ENCODE peak calls at places on chromosomes 2 and 18, in six cellular contexts. K is IMR-90, W is neuronal stem cell, Q is mesendoderm, Z is H1, J is trophoblast cell. M is an unnamed sample.

GRCh38 chr2:216878072-216878471 is 18.2 kb upstream of the TNP1 start:
- DNase-seq in K (no peak), W (no peak), Q (no peak), Z (no peak), J (no peak), M (no peak)

GRCh38 chr2:46700435-46700834 is 215.2 kb downstream of the MCFD2 start:
- DNase-seq in K (no peak), W (no peak), Q (no peak), Z (no peak), J (no peak), M (no peak)

GRCh38 chr2:204072443-204073324 is 136.1 kb downstream of the ICOS start:
- DNase-seq in K (no peak), W (peak), Q (peak), Z (peak), J (no peak), M (peak)

GRCh38 chr2:155690785-155691184 is 641.7 kb downstream of the NR4A2 start:
- DNase-seq in K (no peak), W (no peak), Q (no peak), Z (no peak), J (no peak), M (no peak)

GRCh38 chr2:189082576-189082975 is 97.0 kb downstream of the COL5A2 start:
- DNase-seq in K (peak), W (no peak), Q (no peak), Z (no peak), J (no peak), M (peak)

GRCh38 chr2:114192362-114192761 is 250.1 kb upstream of the DPP10 start:
- DNase-seq in K (peak), W (no peak), Q (peak), Z (no peak), J (peak), M (no peak)

GRCh38 chr2:88642278-88642677 is 15.0 kb upstream of the EIF2AK3 start:
- DNase-seq in K (peak), W (no peak), Q (no peak), Z (no peak), J (no peak), M (no peak)

GRCh38 chr18:33937270-33937816 is 287.4 kb downstream of the NOL4 start:
- DNase-seq in K (no peak), W (no peak), Q (no peak), Z (no peak), J (no peak), M (no peak)

GRCh38 chr18:23568739-23569138 is 17.6 kb downstream of the NPC1 start:
- DNase-seq in K (no peak), W (no peak), Q (no peak), Z (no peak), J (no peak), M (no peak)

GRCh38 chr18:56873441-56874140 is 222.4 kb downstream of the WDR7 start:
- DNase-seq in K (no peak), W (peak), Q (peak), Z (peak), J (no peak), M (no peak)

GRCh38 chr2:233119806-233120205 is 59.7 kb downstream of the INPP5D start:
- DNase-seq in K (no peak), W (no peak), Q (no peak), Z (no peak), J (no peak), M (no peak)

GRCh38 chr2:18740428-18740827 is 151.1 kb upstream of the NT5C1B start:
- DNase-seq in K (peak), W (no peak), Q (no peak), Z (no peak), J (peak), M (peak)

GRCh38 chr18:58578321-58578720 is 50.6 kb downstream of the ALPK2 start:
- DNase-seq in K (peak), W (no peak), Q (no peak), Z (no peak), J (no peak), M (no peak)

GRCh38 chr2:138948070-138948539 is 167.9 kb upstream of the NXPH2 start:
- DNase-seq in K (peak), W (no peak), Q (peak), Z (no peak), J (no peak), M (peak)

GRCh38 chr2:60964651-60965513 is 52.6 kb upstream of the PEX13 start:
- DNase-seq in K (no peak), W (no peak), Q (no peak), Z (no peak), J (no peak), M (no peak)

GRCh38 chr2:140998577-140998976 is 1132.2 kb downstream of the LRP1B start:
- DNase-seq in K (peak), W (no peak), Q (no peak), Z (no peak), J (no peak), M (no peak)

GRCh38 chr18:9934274-9934673 is 20.5 kb downstream of the VAPA start:
- DNase-seq in K (no peak), W (no peak), Q (no peak), Z (no peak), J (no peak), M (no peak)

GRCh38 chr18:7329036-7329435 is 98.1 kb downstream of the LRRC30 start:
- DNase-seq in K (no peak), W (no peak), Q (peak), Z (no peak), J (no peak), M (no peak)

GRCh38 chr2:224884188-224884587 is 158.1 kb downstream of the DOCK10 start:
- DNase-seq in K (peak), W (no peak), Q (no peak), Z (no peak), J (no peak), M (peak)

GRCh38 chr2:27051902-27052645 is 606 bp downstream of the AGBL5 start:
- DNase-seq in K (no peak), W (no peak), Q (peak), Z (no peak), J (no peak), M (peak)

GRCh38 chr18:55323051-55323994 is 264.7 kb downstream of the TCF4 start:
- DNase-seq in K (peak), W (no peak), Q (peak), Z (no peak), J (no peak), M (peak)

GRCh38 chr2:203688798-203689197 is 17.6 kb upstream of the CD28 start:
- DNase-seq in K (peak), W (no peak), Q (peak), Z (no peak), J (no peak), M (peak)

GRCh38 chr2:228698963-228699362 is 517.5 kb upstream of the SPHKAP start:
- DNase-seq in K (no peak), W (no peak), Q (no peak), Z (no peak), J (no peak), M (peak)

GRCh38 chr2:23563673-23564617 is 179.0 kb downstream of the KLHL29 start:
- DNase-seq in K (peak), W (no peak), Q (no peak), Z (no peak), J (peak), M (peak)

GRCh38 chr2:238486123-238486848 is 59.6 kb downstream of the ASB1 start:
- DNase-seq in K (no peak), W (no peak), Q (no peak), Z (no peak), J (no peak), M (no peak)

GRCh38 chr2:65728477-65729180 is 296.2 kb upstream of the SPRED2 start:
- DNase-seq in K (no peak), W (no peak), Q (no peak), Z (no peak), J (no peak), M (no peak)

GRCh38 chr18:30687501-30687900 is 355.0 kb downstream of the DSC3 start:
- DNase-seq in K (no peak), W (no peak), Q (no peak), Z (no peak), J (no peak), M (no peak)

DNA sequence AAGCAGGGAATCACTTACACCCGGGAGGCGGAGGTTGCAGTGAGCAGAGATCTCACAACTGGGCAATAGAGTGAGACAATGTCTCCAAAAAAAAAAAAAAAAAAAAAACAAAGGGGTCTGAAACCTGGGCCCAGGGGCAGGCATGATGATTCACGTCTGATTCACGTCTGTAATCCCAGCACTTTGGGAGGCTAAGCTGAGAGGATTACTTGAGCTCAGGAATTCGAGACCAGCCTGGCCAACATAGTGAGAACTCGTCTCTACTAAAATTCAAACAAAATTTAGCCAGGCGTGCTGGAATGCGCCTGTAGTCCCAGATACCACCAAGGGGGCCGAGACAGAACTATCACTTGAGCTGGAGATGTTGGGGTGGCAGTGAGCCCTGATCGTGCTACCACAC is 30.3 kb downstream of the TEX44 start:
- DNase-seq in K (no peak), W (no peak), Q (no peak), Z (no peak), J (peak), M (no peak)
- H3K4ac ChIP-seq in K (no peak), W (no peak), Q (no peak), Z (no peak), J (no peak), M (no peak)

GRCh38 chr2:85455552-85456090 is 37.1 kb downstream of the SH2D6 start:
- DNase-seq in K (no peak), W (no peak), Q (peak), Z (no peak), J (no peak), M (no peak)

GRCh38 chr2:85457043-85457442 is 38.5 kb downstream of the SH2D6 start:
- DNase-seq in K (no peak), W (no peak), Q (no peak), Z (no peak), J (no peak), M (no peak)

GRCh38 chr2:85457877-85458316 is 39.4 kb downstream of the SH2D6 start:
- DNase-seq in K (no peak), W (no peak), Q (no peak), Z (no peak), J (no peak), M (no peak)

GRCh38 chr2:85459771-85460170 is 41.3 kb downstream of the SH2D6 start:
- DNase-seq in K (no peak), W (no peak), Q (no peak), Z (no peak), J (no peak), M (no peak)

GRCh38 chr2:85458611-85459563 is 40.4 kb downstream of the SH2D6 start:
- DNase-seq in K (no peak), W (no peak), Q (peak), Z (peak), J (no peak), M (no peak)
- H4K8ac ChIP-seq in K (no peak), W (no peak), Q (no peak), Z (no peak), J (no peak), M (no peak)

DNA sequence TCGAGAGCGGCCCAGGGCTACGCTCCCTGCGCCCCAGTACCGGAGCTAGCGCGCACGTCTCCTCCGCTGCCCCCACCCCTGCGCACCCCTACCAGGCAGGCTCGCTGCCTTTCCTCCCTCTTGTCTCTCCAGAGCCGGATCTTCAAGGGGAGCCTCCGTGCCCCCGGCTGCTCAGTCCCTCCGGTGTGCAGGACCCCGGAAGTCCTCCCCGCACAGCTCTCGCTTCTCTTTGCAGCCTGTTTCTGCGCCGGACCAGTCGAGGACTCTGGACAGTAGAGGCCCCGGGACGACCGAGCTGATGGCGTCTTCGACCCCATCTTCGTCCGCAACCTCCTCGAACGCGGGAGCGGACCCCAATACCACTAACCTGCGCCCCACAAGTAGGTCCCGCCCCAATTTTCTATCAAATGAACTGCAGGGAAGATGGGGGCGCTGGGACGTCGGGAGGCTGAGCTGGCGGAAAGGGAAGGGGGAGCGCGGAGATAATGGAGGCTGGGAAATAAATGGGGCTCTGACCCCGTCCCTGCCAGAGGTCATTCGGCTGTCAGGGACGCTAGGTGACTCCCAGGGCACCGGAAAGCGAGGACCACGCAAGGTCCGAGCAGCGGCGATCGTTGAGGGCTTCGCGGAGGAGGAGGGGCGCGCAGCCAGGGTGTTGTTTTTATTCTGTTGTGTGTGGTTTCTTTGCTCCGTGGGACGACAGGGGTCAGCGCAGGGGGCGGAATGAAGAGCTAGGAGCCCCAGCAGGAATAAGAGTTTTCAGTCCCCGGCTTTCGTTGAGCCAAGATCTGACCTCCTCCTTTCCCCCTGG is 1.8 kb downstream of the GAD1 start:
- DNase-seq in K (no peak), W (peak), Q (no peak), Z (no peak), J (no peak), M (no peak)
- H3K4me3 ChIP-seq in K (no peak), W (peak), Q (peak), Z (peak), J (peak), M (peak)

GRCh38 chr18:46262856-46263255 is 158.7 kb downstream of the HAUS1 start:
- DNase-seq in K (no peak), W (no peak), Q (peak), Z (no peak), J (no peak), M (no peak)
- H3K4ac ChIP-seq in K (peak), W (no peak), Q (no peak), Z (peak), J (no peak), M (no peak)

GRCh38 chr18:75275226-75275625 is 64.6 kb downstream of the TSHZ1 start:
- DNase-seq in K (no peak), W (no peak), Q (no peak), Z (no peak), J (no peak), M (no peak)

GRCh38 chr18:75279381-75279780 is 68.8 kb downstream of the TSHZ1 start:
- DNase-seq in K (no peak), W (no peak), Q (no peak), Z (no peak), J (no peak), M (no peak)

GRCh38 chr18:75277629-75277966 is 67.0 kb downstream of the TSHZ1 start:
- DNase-seq in K (no peak), W (no peak), Q (peak), Z (no peak), J (no peak), M (no peak)

GRCh38 chr18:75273817-75274216 is 63.2 kb downstream of the TSHZ1 start:
- DNase-seq in K (no peak), W (no peak), Q (no peak), Z (no peak), J (no peak), M (no peak)

GRCh38 chr18:75276813-75277628 is 66.4 kb downstream of the TSHZ1 start:
- DNase-seq in K (peak), W (no peak), Q (no peak), Z (no peak), J (no peak), M (no peak)
- H4K8ac ChIP-seq in K (no peak), W (peak), Q (no peak), Z (no peak), J (no peak), M (no peak)

GRCh38 chr18:41905786-41906527 is 49.1 kb upstream of the PIK3C3 start:
- DNase-seq in K (no peak), W (no peak), Q (peak), Z (no peak), J (no peak), M (peak)

GRCh38 chr18:41906528-41907256 is 48.3 kb upstream of the PIK3C3 start:
- DNase-seq in K (peak), W (peak), Q (peak), Z (no peak), J (no peak), M (peak)
- H3K4me3 ChIP-seq in K (peak), W (no peak), Q (no peak), Z (no peak), J (no peak), M (peak)

DNA sequence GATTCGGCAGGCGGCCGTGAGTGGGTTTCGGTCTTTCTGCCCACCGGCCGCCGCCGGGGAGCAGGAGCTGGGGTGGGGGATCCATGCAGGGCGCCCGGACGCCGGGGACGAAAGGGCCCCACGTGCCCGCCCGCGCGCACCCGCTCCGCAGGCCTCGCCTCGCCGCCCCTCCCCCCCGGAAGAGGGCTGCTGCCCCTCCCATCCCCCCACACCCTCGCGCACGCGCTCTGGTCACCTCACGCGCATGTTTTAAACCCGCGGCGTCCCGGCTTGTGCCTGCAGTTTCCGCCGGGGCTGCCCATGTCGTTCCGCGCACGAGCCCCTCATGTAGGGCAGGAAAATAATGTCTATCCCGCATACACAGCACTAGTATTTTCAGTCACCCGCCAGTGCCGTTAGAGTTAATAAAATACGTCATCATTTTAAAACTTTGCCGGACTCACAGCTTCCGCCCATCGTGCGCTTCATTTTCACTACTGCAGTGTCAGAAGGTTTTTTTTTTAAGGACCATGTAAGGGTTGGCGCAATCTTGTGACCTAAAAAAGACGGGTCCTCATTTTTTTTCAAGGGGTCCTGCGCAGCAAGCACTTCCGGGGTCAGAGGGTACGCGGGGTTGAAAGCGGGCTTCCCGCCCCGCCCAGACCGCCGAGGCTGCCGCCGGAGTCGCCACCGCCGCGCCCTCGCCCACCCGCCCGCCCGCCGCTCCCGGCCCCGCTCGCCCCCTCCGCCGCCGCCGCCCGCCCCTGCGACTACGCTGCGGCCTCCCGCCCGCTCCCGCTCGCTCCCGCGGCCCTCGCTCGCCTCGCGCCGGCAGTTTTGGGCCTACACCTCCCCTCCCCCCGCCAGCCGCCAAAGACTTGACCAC is at the start of gene PCBP1:
- DNase-seq in K (peak), W (peak), Q (peak), Z (peak), J (peak), M (peak)
- H3K4ac ChIP-seq in K (peak), W (peak), Q (peak), Z (peak), J (peak), M (peak)

GRCh38 chr2:80943487-80943886 is 638.9 kb upstream of the LRRTM1 start:
- DNase-seq in K (no peak), W (no peak), Q (no peak), Z (no peak), J (no peak), M (no peak)

DNA sequence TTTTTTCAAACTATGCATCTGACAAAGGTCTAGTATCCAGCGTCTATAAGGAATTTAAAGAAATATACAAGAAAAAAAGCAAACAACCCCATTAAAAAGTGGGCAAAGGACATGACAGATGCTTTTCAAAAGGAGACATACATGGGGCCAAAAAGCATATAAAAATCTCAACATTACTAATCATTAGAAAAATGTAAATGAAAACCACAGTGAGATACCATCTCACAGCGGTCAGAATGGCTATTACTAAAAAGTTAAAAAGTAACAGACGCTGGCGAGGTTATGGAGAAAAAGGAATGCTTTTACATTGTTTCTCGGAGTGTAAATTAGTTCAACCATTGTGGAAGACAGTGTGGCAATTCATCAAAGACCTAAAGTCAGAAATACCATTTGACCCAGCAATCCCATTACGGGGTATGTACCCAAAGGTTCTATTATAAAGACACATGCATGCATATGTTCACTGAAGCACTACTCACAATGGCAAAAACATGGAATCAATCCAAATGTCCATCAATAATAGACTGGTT is 643.1 kb upstream of the LRRTM1 start:
- DNase-seq in K (no peak), W (no peak), Q (no peak), Z (no peak), J (no peak), M (no peak)
- H4K8ac ChIP-seq in K (no peak), W (no peak), Q (no peak), Z (no peak), J (no peak), M (no peak)

M was measured in mesenchymal stem cell.